ENCODE peak calls at places on chromosomes 7 and 10, in five cellular contexts. A, H, O, P and Z are unnamed samples.

GRCh38 chr10:58220769-58221448 is 46.8 kb downstream of the IPMK start:
- DNase-seq in P (no peak), H (no peak), A (peak; percentile 73), O (no peak), Z (no peak)

GRCh38 chr10:103836776-103837344 is 18.5 kb downstream of the SH3PXD2A start:
- DNase-seq in A (no peak), P (no peak), H (no peak), O (no peak), Z (no peak)

GRCh38 chr10:122648599-122649428 is 50.8 kb downstream of the C10orf120 start:
- DNase-seq in P (peak; percentile 72), O (peak; percentile 57), A (peak; percentile 42), H (no peak), Z (peak; percentile 84)

GRCh38 chr10:49074836-49075235 is 40.5 kb downstream of the VSTM4 start:
- DNase-seq in P (no peak), H (no peak), O (no peak), A (no peak), Z (no peak)

GRCh38 chr7:12146813-12147212 is 64.3 kb upstream of the TMEM106B start:
- DNase-seq in H (no peak), O (no peak), A (no peak), P (no peak), Z (peak; percentile 7)

GRCh38 chr10:132429281-132430230 is 32.6 kb downstream of the PWWP2B start:
- DNase-seq in H (no peak), O (no peak), A (no peak), P (no peak), Z (peak; percentile 69)

GRCh38 chr7:36549003-36549402 is 159.3 kb downstream of the ANLN start:
- DNase-seq in A (no peak), H (no peak), P (no peak), O (no peak), Z (no peak)

GRCh38 chr10:19488592-19489280 is 327.5 kb upstream of the PLXDC2 start:
- DNase-seq in H (no peak), O (peak; percentile 48), A (peak; percentile 1), P (peak; percentile 72), Z (peak; percentile 81)

GRCh38 chr7:30898411-30898810 is 13.2 kb upstream of the AQP1 start:
- DNase-seq in O (no peak), A (no peak), H (no peak), P (no peak), Z (no peak)

GRCh38 chr10:119658274-119658673 is 7.1 kb downstream of the BAG3 start:
- DNase-seq in H (peak; percentile 88), O (peak; percentile 80), P (peak; percentile 36), A (peak; percentile 97), Z (peak; percentile 62)

GRCh38 chr7:141585592-141586510 is 34.6 kb downstream of the AGK start:
- DNase-seq in P (no peak), H (peak; percentile 79), A (peak; percentile 85), O (no peak), Z (no peak)

GRCh38 chr7:72183835-72184234 is 228.3 kb downstream of the CALN1 start:
- DNase-seq in A (no peak), O (no peak), H (no peak), P (peak; percentile 56), Z (peak; percentile 16)

GRCh38 chr10:122530177-122530576 is 30.4 kb upstream of the DMBT1 start:
- DNase-seq in A (no peak), P (no peak), O (peak; percentile 37), H (no peak), Z (no peak)

GRCh38 chr10:101512741-101513140 is 75.3 kb downstream of the POLL start:
- DNase-seq in A (peak; percentile 75), O (no peak), H (no peak), P (no peak), Z (no peak)

GRCh38 chr7:19296617-19297016 is 151.4 kb upstream of the FERD3L start:
- DNase-seq in H (no peak), O (no peak), P (no peak), A (no peak), Z (no peak)

GRCh38 chr10:3471497-3471896 is 298.9 kb upstream of the PITRM1 start:
- DNase-seq in A (no peak), O (no peak), P (no peak), H (no peak), Z (peak; percentile 60)

DNA sequence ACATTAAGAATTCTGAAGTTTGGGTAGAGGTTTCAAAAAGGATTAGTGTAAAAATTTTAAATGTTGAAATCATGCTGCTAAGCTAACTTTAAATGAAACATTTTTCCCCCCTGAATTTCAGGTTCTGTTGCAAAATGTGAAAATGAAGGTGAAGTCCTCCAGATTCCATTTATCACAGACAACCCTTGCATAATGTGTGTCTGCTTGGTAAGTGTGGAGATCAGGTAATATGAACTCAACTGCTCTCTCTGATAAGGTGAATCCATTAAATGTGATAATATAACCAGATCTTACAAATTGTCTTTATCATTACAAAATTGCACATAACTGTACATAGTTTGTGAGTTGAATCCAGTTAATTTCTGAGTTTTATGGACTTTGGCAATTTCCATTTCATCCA is 1.4 kb downstream of the BMPER start:
- DNase-seq in O (no peak), P (no peak), H (no peak), A (no peak), Z (no peak)
- H3K4me3 ChIP-seq in O (no peak overlapping the region), P (no peak overlapping the region), H (no peak overlapping the region), A (peak overlapping the region; percentile 73), Z (no peak overlapping the region)

GRCh38 chr10:34742456-34742855 is 72.6 kb downstream of the PARD3 start:
- DNase-seq in A (no peak), P (no peak), H (no peak), O (no peak), Z (no peak)
- H3K4me3 ChIP-seq in A (no peak overlapping the region), P (no peak overlapping the region), H (no peak overlapping the region), O (no peak overlapping the region), Z (no peak overlapping the region)

GRCh38 chr10:93917064-93917391 is 23.2 kb downstream of the SLC35G1 start:
- DNase-seq in H (no peak), P (no peak), A (no peak), O (no peak), Z (no peak)
- H3K4me3 ChIP-seq in H (no peak overlapping the region), P (no peak overlapping the region), A (no peak overlapping the region), O (peak overlapping the region; percentile 43), Z (peak overlapping the region; percentile 4)

GRCh38 chr10:62050941-62051433 is 149.5 kb downstream of the ARID5B start:
- DNase-seq in H (peak; percentile 86), O (peak; percentile 34), P (no peak), A (peak; percentile 93), Z (no peak)

GRCh38 chr10:62050627-62050924 is 149.1 kb downstream of the ARID5B start:
- DNase-seq in A (no peak), O (no peak), H (no peak), P (no peak), Z (no peak)

GRCh38 chr10:62053860-62054259 is 152.4 kb downstream of the ARID5B start:
- DNase-seq in A (no peak), P (no peak), O (no peak), H (no peak), Z (no peak)

GRCh38 chr10:62054408-62054807 is 152.9 kb downstream of the ARID5B start:
- DNase-seq in A (no peak), P (no peak), H (no peak), O (no peak), Z (no peak)

DNA sequence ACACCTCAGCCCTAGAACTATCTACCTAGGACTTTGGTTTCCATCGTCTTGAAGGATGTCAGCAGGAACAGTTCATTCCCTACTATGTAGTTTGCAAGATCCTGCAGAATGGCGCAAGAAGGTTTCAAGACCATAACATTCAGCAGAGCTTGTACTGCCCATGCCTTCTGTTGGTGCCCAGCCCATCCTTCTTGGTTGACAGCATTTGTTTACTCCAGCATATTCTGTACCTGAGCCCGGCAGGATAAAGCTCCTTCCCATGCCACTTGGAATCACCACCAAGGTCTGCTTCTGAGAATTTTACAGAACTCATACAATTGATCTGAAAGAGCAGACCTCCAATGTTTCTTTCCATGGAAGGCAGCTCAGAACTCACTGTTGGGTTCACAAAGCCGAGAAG is 150.8 kb downstream of the ARID5B start:
- DNase-seq in O (no peak), P (no peak), H (no peak), A (no peak), Z (no peak)
- H3K4me3 ChIP-seq in O (peak overlapping the region; percentile 68), P (no peak overlapping the region), H (no peak overlapping the region), A (peak overlapping the region; percentile 93), Z (no peak overlapping the region)

GRCh38 chr10:80462986-80463741 is 9.1 kb downstream of the TSPAN14 start:
- DNase-seq in P (no peak), O (no peak), H (no peak), A (peak; percentile 70), Z (no peak)
- H3K4me3 ChIP-seq in P (no peak overlapping the region), O (peak overlapping the region; percentile 99), H (no peak overlapping the region), A (peak overlapping the region; percentile 9), Z (no peak overlapping the region)